ENCODE peak calls at places on chromosomes 7 and 10, in four cellular contexts. D, G, O and Y are unnamed samples.

GRCh38 chr7:90560730-90561129 is 35.4 kb upstream of the CDK14 start:
- DNase-seq in O (no peak), G (no peak), D (no peak), Y (no peak)

GRCh38 chr7:68770649-68771048 is 827.6 kb upstream of the AUTS2 start:
- DNase-seq in D (peak), G (peak), O (no peak), Y (no peak)

GRCh38 chr7:360454-361100 is 70.6 kb downstream of the FOXL3 start:
- DNase-seq in G (no peak), O (peak), D (no peak), Y (no peak)

GRCh38 chr7:82562716-82563404 is 119.3 kb upstream of the CACNA2D1 start:
- DNase-seq in O (no peak), G (no peak), D (no peak), Y (no peak)

GRCh38 chr7:91310829-91311460 is 46.7 kb downstream of the FZD1 start:
- DNase-seq in D (no peak), O (no peak), G (no peak), Y (no peak)

GRCh38 chr10:137031-137430 is 1.8 kb downstream of the ZMYND11 start:
- DNase-seq in O (no peak), D (no peak), G (peak), Y (no peak)

GRCh38 chr7:15839415-15840100 is 153.1 kb upstream of the MEOX2 start:
- DNase-seq in G (no peak), D (no peak), O (no peak), Y (peak)

GRCh38 chr10:104518891-104519290 is 122.2 kb upstream of the SORCS3 start:
- DNase-seq in G (no peak), O (no peak), D (no peak), Y (no peak)

GRCh38 chr7:122552769-122553168 is 146.1 kb downstream of the RNF133 start:
- DNase-seq in G (no peak), D (no peak), O (no peak), Y (no peak)

GRCh38 chr10:58291538-58292174 is 22.7 kb downstream of the CISD1 start:
- DNase-seq in D (peak), O (no peak), G (peak), Y (no peak)

GRCh38 chr7:99820408-99821027 is 7.3 kb upstream of the CYP3A43 start:
- DNase-seq in O (no peak), D (no peak), G (no peak), Y (no peak)

GRCh38 chr7:4549681-4550080 is 132.4 kb upstream of the FOXK1 start:
- DNase-seq in O (no peak), D (no peak), G (no peak), Y (peak)

GRCh38 chr10:83764681-83765080 is 374.6 kb upstream of the GHITM start:
- DNase-seq in O (no peak), G (no peak), D (peak), Y (no peak)

GRCh38 chr10:89706011-89706410 is 4.6 kb downstream of the KIF20B start:
- DNase-seq in D (no peak), O (no peak), G (no peak), Y (no peak)
- TF ChIP-seq POLR2A in D (no peak), O (no peak), G (no peak), Y (no peak)

DNA sequence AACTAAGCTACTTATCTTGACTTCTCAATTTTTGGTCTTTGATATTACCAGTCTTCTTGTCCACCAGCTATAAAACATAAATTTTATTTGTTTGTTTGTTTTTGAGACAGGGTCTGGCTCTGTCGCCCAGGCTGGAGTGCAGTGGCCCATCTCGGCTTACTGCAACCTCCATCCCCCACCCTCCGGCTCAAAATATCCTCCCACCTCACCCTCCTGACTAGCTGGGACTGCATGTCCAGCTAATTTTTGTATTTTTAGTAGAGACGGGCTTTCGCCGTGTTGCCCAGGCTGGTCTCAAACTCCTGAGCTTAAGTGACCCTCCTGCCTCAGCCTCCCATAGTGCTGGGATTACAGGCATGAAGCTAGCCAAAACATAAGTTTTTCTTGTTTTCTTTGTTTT is 7.5 kb downstream of the MARCHF5 start:
- DNase-seq in G (no peak), D (no peak), O (peak), Y (no peak)
- TF ChIP-seq POLR2A in G (no peak), D (no peak), O (no peak), Y (no peak)

DNA sequence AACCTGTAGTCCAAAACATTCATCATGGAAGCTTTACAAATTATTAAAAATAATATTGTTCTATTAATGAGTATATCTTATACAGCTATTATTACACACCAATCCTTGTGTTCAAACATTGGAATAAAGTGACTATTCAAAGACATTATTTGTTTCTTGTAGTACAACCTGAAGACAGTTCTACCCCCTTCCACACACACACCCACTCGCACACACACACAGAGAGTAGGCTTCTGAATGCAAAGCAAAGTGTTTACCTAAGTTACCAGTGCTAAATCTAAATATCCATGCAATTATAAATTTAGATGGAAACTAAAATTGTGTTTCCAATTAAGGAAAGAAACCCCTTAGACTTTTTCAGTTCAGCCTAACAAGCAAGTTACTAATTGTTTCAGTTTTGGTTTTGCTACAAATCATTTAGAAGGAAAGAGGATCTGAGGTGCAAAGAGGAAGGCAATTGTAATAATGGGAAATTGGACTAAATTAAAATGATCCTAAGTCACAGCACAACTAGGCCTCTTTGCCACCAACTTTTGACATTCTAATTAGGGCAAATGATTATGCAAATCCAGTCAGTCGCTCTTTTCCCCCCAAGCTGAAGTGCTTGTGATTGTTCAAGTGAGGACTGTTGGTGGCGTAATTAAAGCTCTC is 19.8 kb upstream of the ATOH7 start:
- DNase-seq in G (no peak), O (no peak), D (no peak), Y (no peak)
- TF ChIP-seq POLR2A in G (no peak), O (no peak), D (no peak), Y (no peak)

GRCh38 chr10:102645741-102646609 is 1.7 kb downstream of the TRIM8 start:
- DNase-seq in D (peak), G (peak), O (peak), Y (peak)
- TF ChIP-seq POLR2A in D (peak), G (peak), O (no peak), Y (peak)

DNA sequence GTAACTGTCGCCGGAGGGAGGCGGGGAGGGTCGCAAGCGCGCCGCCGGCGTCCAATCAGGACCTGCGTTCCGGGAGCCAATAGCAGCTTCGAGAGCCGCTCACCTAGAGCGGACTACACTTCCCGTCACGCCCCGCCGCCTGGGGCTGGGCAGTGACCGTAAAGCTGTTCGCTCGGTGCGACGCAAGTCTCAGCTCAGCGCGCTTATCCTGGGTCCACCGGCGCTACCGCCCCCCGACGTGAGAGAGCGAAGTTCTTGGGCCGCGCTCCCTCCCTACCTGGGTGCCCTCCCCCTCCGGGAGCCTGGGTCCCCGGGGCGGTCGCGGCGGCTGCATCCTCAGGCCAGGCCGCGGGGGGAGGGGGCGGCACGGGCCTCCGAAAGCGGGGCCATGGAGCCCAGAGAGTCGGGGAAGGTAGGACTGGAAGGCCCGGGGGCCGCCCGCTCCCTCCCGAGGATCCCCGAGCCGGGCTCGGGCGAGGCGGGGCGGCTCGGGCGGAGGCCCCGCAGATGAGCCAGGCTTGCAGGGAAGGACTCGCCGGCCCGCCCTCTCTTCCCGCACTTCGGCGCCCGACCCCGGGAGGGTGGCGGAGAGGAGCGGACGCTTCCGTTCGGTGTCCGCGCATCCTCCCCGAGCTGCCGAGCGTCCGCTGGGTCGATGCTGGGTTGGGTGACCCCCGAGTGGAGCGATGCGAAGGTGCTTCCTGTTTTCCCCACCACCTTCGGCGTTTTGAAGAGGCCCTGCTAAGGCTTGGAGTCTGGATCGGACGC is at the start of gene ZNF862:
- DNase-seq in O (peak), D (peak), G (peak), Y (peak)
- TF ChIP-seq POLR2A in O (no peak), D (peak), G (peak), Y (peak)

GRCh38 chr7:77393261-77393660 is 22.9 kb downstream of the GSAP start:
- DNase-seq in O (no peak), G (no peak), D (no peak), Y (no peak)

GRCh38 chr7:77396894-77397547 is 19.1 kb downstream of the GSAP start:
- DNase-seq in O (no peak), D (no peak), G (no peak), Y (no peak)

GRCh38 chr7:77391230-77391629 is 24.9 kb downstream of the GSAP start:
- DNase-seq in O (no peak), D (no peak), G (no peak), Y (no peak)

GRCh38 chr7:77395543-77395942 is 20.6 kb downstream of the GSAP start:
- DNase-seq in O (no peak), D (no peak), G (no peak), Y (no peak)

DNA sequence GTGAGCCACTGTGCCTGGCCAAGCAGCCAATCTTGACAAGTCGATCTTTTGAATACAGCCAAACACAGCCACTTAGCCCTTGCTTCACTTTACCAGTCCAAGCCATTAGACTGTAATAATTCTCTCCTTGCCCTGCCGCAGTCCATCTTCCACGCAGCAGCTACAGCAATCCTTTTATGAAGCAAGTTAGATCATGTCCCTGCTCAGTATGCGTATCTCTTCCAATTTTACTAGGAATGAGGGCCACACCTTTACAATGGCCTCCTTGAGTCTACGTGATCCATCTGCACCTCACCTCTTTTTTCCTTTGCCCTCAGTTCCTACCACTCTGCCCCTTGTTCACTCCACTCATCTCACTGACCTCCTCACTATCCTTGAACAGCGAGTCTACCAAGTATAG is 22.2 kb downstream of the GSAP start:
- DNase-seq in O (no peak), D (no peak), G (no peak), Y (no peak)
- TF ChIP-seq POLR2A in O (no peak), D (no peak), G (no peak), Y (no peak)

GRCh38 chr7:47253650-47254080 is 328.2 kb downstream of the TNS3 start:
- DNase-seq in G (peak), D (peak), O (no peak), Y (peak)
- TF ChIP-seq POLR2A in G (peak), D (peak), O (no peak), Y (no peak)